ENCODE peak calls at places on chromosomes 12 and 14, in ten cellular contexts. A, I, V, R, Y, D, Q, F, K and P are unnamed samples.

GRCh38 chr12:132199526-132200319 is 55.5 kb downstream of the NOC4L start:
- DNase-seq in D (no peak), Q (no peak), I (no peak), A (no peak), K (no peak), R (no peak), F (no peak), Y (no peak), V (no peak), P (no peak)

GRCh38 chr12:129854591-129854990 is 49.2 kb downstream of the TMEM132D start:
- DNase-seq in Q (no peak), V (no peak), I (no peak), R (no peak), A (no peak), Y (no peak), D (no peak), K (no peak), F (no peak), P (no peak)

GRCh38 chr14:75234173-75234855 is 44.3 kb upstream of the FOS start:
- DNase-seq in Q (peak; percentile 47), Y (no peak), V (peak; percentile 8), I (no peak), R (peak; percentile 93), A (no peak), D (no peak), K (peak; percentile 83), F (no peak), P (no peak)

GRCh38 chr14:72094844-72095582 is 162.8 kb downstream of the RGS6 start:
- DNase-seq in I (no peak), K (no peak), V (no peak), Y (no peak), D (no peak), A (no peak), Q (no peak), R (no peak), F (no peak), P (no peak)

GRCh38 chr12:85580562-85581168 is 255.5 kb downstream of the RASSF9 start:
- DNase-seq in F (no peak), Q (no peak), Y (no peak), I (no peak), A (no peak), D (no peak), K (no peak), V (no peak), R (peak; percentile 55), P (no peak)

GRCh38 chr12:7175493-7175892 is 14.0 kb upstream of the PEX5 start:
- DNase-seq in I (no peak), R (peak; percentile 43), D (no peak), Y (no peak), K (no peak), Q (no peak), A (no peak), F (no peak), V (no peak), P (no peak)

GRCh38 chr12:102023343-102023930 is 38.4 kb downstream of the WASHC3 start:
- DNase-seq in F (no peak), A (no peak), Q (no peak), D (no peak), Y (no peak), R (peak; percentile 76), I (no peak), K (peak; percentile 8), V (no peak), P (no peak)

GRCh38 chr12:10186299-10186698 is 7.5 kb downstream of the TMEM52B start:
- DNase-seq in R (no peak), A (no peak), I (no peak), D (no peak), V (no peak), Y (no peak), K (no peak), Q (no peak), F (no peak), P (no peak)

GRCh38 chr12:11738450-11738849 is 89.0 kb downstream of the ETV6 start:
- DNase-seq in K (no peak), I (no peak), V (no peak), Q (no peak), Y (no peak), F (no peak), D (no peak), A (no peak), R (no peak), P (no peak)